ENCODE peak calls at places on chromosome 14, in four cellular contexts. One of them, this sample, is unnamed.

GRCh38 chr14:80117876-80118275 is 93.4 kb downstream of the DIO2 start:
- DNase-seq in K562: no peak
- DNase-seq in A549: no peak
- DNase-seq in GM12878: no peak
- DNase-seq in this sample: no peak

GRCh38 chr14:63573579-63573978 is 30.4 kb upstream of the PPP2R5E start:
- DNase-seq in A549: no peak
- DNase-seq in K562: no peak
- DNase-seq in GM12878: no peak
- DNase-seq in this sample: peak

GRCh38 chr14:25350071-25350470 is 300.1 kb upstream of the STXBP6 start:
- DNase-seq in K562: no peak
- DNase-seq in GM12878: no peak
- DNase-seq in A549: no peak
- DNase-seq in this sample: no peak

GRCh38 chr14:35257809-35258208 is 34.4 kb upstream of the PSMA6 start:
- DNase-seq in GM12878: no peak
- DNase-seq in A549: no peak
- DNase-seq in K562: no peak
- DNase-seq in this sample: peak

GRCh38 chr14:61374284-61374683 is 52.9 kb downstream of the PRKCH start:
- DNase-seq in K562: no peak
- DNase-seq in GM12878: no peak
- DNase-seq in A549: no peak
- DNase-seq in this sample: no peak

GRCh38 chr14:41532255-41532654 is 74.4 kb upstream of the LRFN5 start:
- DNase-seq in K562: no peak
- DNase-seq in GM12878: no peak
- DNase-seq in A549: no peak
- DNase-seq in this sample: no peak

GRCh38 chr14:78857974-78858373 is 687.8 kb downstream of the NRXN3 start:
- DNase-seq in GM12878: no peak
- DNase-seq in A549: no peak
- DNase-seq in K562: no peak
- DNase-seq in this sample: no peak

GRCh38 chr14:105486974-105487448 is 325 bp downstream of the CRIP1 start:
- DNase-seq in K562: no peak
- DNase-seq in GM12878: no peak
- DNase-seq in A549: no peak
- DNase-seq in this sample: no peak

GRCh38 chr14:83217492-83217891 is 1683.8 kb upstream of the SEL1L start:
- DNase-seq in A549: no peak
- DNase-seq in GM12878: no peak
- DNase-seq in K562: no peak
- DNase-seq in this sample: peak

GRCh38 chr14:54000341-54000811 is 43.8 kb upstream of the BMP4 start:
- DNase-seq in A549: no peak
- DNase-seq in K562: no peak
- DNase-seq in GM12878: no peak
- DNase-seq in this sample: peak

GRCh38 chr14:93047187-93047586 is 68.5 kb downstream of the ITPK1 start:
- DNase-seq in K562: no peak
- DNase-seq in A549: no peak
- DNase-seq in GM12878: no peak
- DNase-seq in this sample: no peak

GRCh38 chr14:104388011-104388521 is 191.5 kb upstream of the C14orf180 start:
- DNase-seq in A549: no peak
- DNase-seq in GM12878: no peak
- DNase-seq in K562: no peak
- DNase-seq in this sample: no peak

GRCh38 chr14:28609228-28609828 is 157.3 kb upstream of the FOXG1 start:
- DNase-seq in A549: peak
- DNase-seq in K562: peak
- DNase-seq in GM12878: no peak
- DNase-seq in this sample: peak

GRCh38 chr14:99121027-99121875 is 150.7 kb downstream of the BCL11B start:
- DNase-seq in K562: no peak
- DNase-seq in GM12878: no peak
- DNase-seq in A549: no peak
- DNase-seq in this sample: no peak

GRCh38 chr14:68394719-68395117 is 398.1 kb downstream of the ZFP36L1 start:
- DNase-seq in A549: no peak
- DNase-seq in GM12878: no peak
- DNase-seq in K562: no peak
- DNase-seq in this sample: no peak

DNA sequence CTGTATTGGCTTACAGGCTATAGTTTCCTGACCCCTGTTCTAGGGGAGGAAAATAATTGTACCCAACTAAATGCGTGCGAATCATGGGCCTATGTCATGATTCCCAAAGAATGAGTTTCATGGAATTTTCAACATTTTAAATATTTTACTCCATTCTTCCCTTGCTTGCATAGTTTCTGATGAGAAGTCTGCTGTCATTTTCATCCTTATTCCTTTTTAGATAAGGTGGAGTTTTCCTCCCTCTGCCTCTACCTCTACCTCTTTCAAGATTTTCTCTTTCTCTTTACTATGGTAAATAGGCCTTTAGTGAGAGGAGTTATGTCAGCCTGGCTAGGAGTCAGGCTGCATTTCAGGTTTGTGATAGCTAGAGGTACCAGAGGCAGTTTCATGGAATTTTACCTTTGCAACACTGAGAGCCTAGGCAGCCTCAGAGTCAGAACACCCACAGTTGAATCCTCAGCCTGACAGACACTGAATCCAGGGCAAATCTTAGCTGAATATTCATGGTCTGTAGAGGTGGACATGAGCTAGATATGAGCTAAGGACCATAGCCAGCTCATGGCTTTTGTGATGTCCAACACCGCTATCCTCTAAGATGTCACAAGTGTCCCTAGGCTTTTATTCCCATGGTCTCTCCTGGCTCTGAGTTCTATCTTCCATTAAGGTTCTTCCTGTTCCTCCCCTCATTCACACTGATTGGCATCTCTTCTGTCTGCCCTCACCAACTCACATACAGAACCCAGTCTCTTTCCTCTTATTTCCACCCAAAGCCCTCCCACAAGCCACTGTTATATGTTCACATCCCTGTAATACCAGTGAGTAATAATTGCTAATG is 6.0 kb downstream of the SERPINA3 start:
- DNase-seq in K562: no peak
- DNase-seq in GM12878: no peak
- DNase-seq in A549: no peak
- DNase-seq in this sample: no peak
- TF ChIP-seq CEBPB in K562: no peak
- TF ChIP-seq CEBPB in GM12878: no peak
- TF ChIP-seq CEBPB in A549: no peak
- TF ChIP-seq CEBPB in this sample: no peak

GRCh38 chr14:50040401-50040775 is 76.0 kb downstream of the VCPKMT start:
- DNase-seq in GM12878: no peak
- DNase-seq in K562: no peak
- DNase-seq in A549: peak
- DNase-seq in this sample: peak
- TF ChIP-seq ELK1 in GM12878: no peak
- TF ChIP-seq ELK1 in K562: no peak
- TF ChIP-seq ELK1 in A549: no peak
- TF ChIP-seq ELK1 in this sample: no peak

DNA sequence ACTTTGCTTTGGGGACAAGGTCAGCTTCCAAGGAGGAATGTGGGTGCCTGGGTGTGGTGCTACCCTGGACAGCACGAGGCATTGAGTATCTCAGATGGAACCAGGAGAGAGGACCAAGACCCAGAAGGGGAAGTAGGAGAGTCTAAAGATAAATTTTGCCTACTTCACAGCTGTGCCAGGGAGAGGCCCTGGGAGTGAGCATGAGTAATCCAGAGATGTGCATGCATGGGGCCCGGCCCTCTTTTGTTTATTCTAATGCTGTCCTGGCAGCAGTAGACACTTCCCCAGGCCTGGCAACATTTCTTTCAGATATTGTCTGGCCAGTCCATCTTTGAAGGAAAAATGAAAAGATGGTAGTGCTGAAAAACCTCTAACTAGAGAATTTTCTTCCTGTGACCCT is 49.5 kb upstream of the GNPNAT1 start:
- DNase-seq in K562: no peak
- DNase-seq in GM12878: no peak
- DNase-seq in A549: peak
- DNase-seq in this sample: peak
- TF ChIP-seq CEBPB in K562: no peak
- TF ChIP-seq CEBPB in GM12878: no peak
- TF ChIP-seq CEBPB in A549: no peak
- TF ChIP-seq CEBPB in this sample: no peak

GRCh38 chr14:76904740-76905569 is 78.7 kb downstream of the LRRC74A start:
- DNase-seq in A549: peak
- DNase-seq in K562: no peak
- DNase-seq in GM12878: peak
- DNase-seq in this sample: peak
- TF ChIP-seq ELK1 in A549: no peak
- TF ChIP-seq ELK1 in K562: no peak
- TF ChIP-seq ELK1 in GM12878: no peak
- TF ChIP-seq ELK1 in this sample: peak

GRCh38 chr14:88983755-88984154 is 159.3 kb downstream of the TTC8 start:
- DNase-seq in K562: no peak
- DNase-seq in GM12878: no peak
- DNase-seq in A549: peak
- DNase-seq in this sample: peak
- TF ChIP-seq CEBPB in K562: no peak
- TF ChIP-seq CEBPB in GM12878: no peak
- TF ChIP-seq CEBPB in A549: no peak
- TF ChIP-seq CEBPB in this sample: peak

This sample was measured in IMR-90.